ENCODE peak calls at places on chromosomes 13 and 19, in nine cellular contexts. X, L, Q, W, Z, K, N, M and S are unnamed samples.
A peak's percentile ranks its signal among the peaks of the same experiment; 100 is the strongest.

GRCh38 chr13:44972956-44973581 is 16.2 kb downstream of the NUFIP1 start:
- DNase-seq in X (no peak), L (no peak), Q (no peak), W (no peak), Z (no peak), K (no peak), N (peak; percentile 55), M (peak; percentile 50), S (no peak)

GRCh38 chr13:34678154-34678553 is 263.9 kb upstream of the NBEA start:
- DNase-seq in X (no peak), L (peak; percentile 9), Q (no peak), W (peak; percentile 48), Z (no peak), K (no peak), N (peak; percentile 56), M (no peak), S (no peak)

GRCh38 chr13:73898276-73898675 is 235.9 kb downstream of the KLF12 start:
- DNase-seq in X (no peak), L (no peak), Q (no peak), W (no peak), Z (no peak), K (no peak), N (no peak), M (no peak), S (no peak)

GRCh38 chr13:59679239-59679638 is 484.5 kb downstream of the DIAPH3 start:
- DNase-seq in X (no peak), L (no peak), Q (no peak), W (no peak), Z (no peak), K (no peak), N (no peak), M (no peak), S (no peak)

GRCh38 chr19:45404557-45405434 is at the start of gene PPP1R13L:
- DNase-seq in X (peak; percentile 87), L (peak; percentile 94), Q (peak; percentile 94), W (peak; percentile 68), Z (peak; percentile 96), K (peak; percentile 36), N (peak; percentile 85), M (peak; percentile 66), S (peak; percentile 46)

GRCh38 chr19:16078759-16079707 is 2.7 kb downstream of the TPM4 start:
- DNase-seq in X (no peak), L (peak; percentile 64), Q (peak; percentile 79), W (peak; percentile 97), Z (peak; percentile 55), K (no peak), N (peak; percentile 97), M (peak; percentile 98), S (peak; percentile 42)

GRCh38 chr19:6730153-6730804 is 7.1 kb downstream of the GPR108 start:
- DNase-seq in X (no peak), L (no peak), Q (no peak), W (no peak), Z (no peak), K (no peak), N (peak; percentile 48), M (peak; percentile 12), S (no peak)

GRCh38 chr19:35223856-35224505 is 4.6 kb downstream of the FAM187B start:
- DNase-seq in X (no peak), L (no peak), Q (no peak), W (no peak), Z (no peak), K (no peak), N (peak; percentile 10), M (peak; percentile 56), S (no peak)

GRCh38 chr19:41860419-41861097 is 503 bp downstream of the RPS19 start:
- DNase-seq in X (no peak), L (no peak), Q (no peak), W (no peak), Z (no peak), K (no peak), N (peak; percentile 45), M (peak; percentile 25), S (no peak)

GRCh38 chr19:41862445-41862986 is 2.5 kb downstream of the RPS19 start:
- DNase-seq in X (no peak), L (no peak), Q (no peak), W (no peak), Z (no peak), K (no peak), N (no peak), M (no peak), S (no peak)

GRCh38 chr19:41861098-41861768 is 1.2 kb downstream of the RPS19 start:
- DNase-seq in X (no peak), L (no peak), Q (no peak), W (no peak), Z (no peak), K (no peak), N (no peak), M (no peak), S (no peak)

GRCh38 chr19:41863209-41863931 is 3.3 kb downstream of the RPS19 start:
- DNase-seq in X (no peak), L (no peak), Q (no peak), W (no peak), Z (no peak), K (no peak), N (no peak), M (no peak), S (no peak)

DNA sequence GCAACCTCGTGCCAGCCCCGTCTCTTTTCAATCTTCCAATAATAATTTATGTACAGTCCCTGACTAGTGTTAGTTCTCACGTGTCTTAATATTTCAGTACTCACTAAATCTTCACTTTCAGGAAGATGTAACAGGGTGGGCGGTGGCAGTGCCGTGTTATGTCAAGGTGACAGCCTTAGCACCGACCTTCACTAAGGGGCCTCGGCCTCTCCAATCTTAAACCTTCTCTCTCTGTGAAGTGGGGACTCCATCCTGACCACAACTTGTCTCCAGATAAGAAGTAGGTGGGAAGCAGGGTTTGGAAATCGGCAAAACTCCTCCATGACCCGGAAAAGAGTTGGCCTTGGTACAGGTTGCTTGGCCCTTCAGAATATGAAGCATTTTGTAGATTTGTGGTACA is 1.8 kb downstream of the RPS19 start:
- DNase-seq in X (no peak), L (no peak), Q (no peak), W (no peak), Z (no peak), K (no peak), N (no peak), M (no peak), S (no peak)
- H3K4me3 ChIP-seq in X (peak overlapping the region; percentile 98), L (peak overlapping the region; percentile 98), Q (peak overlapping the region; percentile 92), W (peak overlapping the region; percentile 96), Z (peak overlapping the region; percentile 92), K (peak overlapping the region; percentile 23), N (no peak overlapping the region), M (peak overlapping the region; percentile 84), S (peak overlapping the region; percentile 99)

GRCh38 chr13:29474991-29475390 is 120.5 kb downstream of the SLC7A1 start:
- DNase-seq in X (no peak), L (no peak), Q (no peak), W (peak; percentile 94), Z (no peak), K (no peak), N (peak; percentile 95), M (peak; percentile 88), S (no peak)

GRCh38 chr13:29471551-29471950 is 123.9 kb downstream of the SLC7A1 start:
- DNase-seq in X (no peak), L (no peak), Q (no peak), W (no peak), Z (no peak), K (no peak), N (no peak), M (no peak), S (no peak)

GRCh38 chr13:29476046-29476445 is 119.4 kb downstream of the SLC7A1 start:
- DNase-seq in X (no peak), L (no peak), Q (no peak), W (no peak), Z (no peak), K (no peak), N (no peak), M (no peak), S (no peak)

DNA sequence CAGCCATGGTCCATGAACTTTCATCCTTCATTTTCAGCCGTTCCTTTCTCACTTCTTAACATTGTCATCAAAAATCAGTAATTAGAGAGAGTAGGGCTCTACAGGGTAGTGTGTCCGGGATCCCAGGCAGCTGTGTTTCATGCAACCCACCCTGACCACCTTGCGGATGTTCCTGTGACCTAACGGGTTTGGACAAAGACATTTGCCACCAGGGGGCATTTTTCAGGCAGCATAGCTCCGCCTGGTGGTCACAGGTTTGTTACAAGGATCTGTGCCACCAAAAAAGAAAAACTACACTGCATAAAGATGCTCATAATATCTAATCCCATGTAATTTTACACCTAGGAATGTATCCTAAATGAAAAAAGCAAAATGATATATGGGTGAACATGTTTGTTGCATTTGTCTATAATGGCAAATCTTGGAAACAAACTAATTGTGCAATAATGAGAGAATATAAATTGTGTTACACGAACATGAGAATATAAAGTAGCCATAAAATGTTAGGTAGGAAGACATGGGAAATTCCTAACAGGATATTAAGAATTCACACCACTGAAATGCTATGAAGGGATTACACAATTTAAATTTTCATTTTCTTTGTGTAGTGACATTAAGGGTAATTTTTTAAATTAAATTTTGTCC is 123.0 kb downstream of the SLC7A1 start:
- DNase-seq in X (no peak), L (peak; percentile 31), Q (peak; percentile 39), W (peak; percentile 46), Z (no peak), K (no peak), N (peak; percentile 80), M (peak; percentile 71), S (no peak)
- TF ChIP-seq CTCF in X (peak; percentile 82), L (peak; percentile 78), Q (peak; percentile 54), W (peak; percentile 99), Z (peak; percentile 63), K (peak; percentile 73), N (peak; percentile 100), M (peak; percentile 100), S (peak; percentile 100)

GRCh38 chr13:27967203-27967735 is 1.8 kb downstream of the CDX2 start:
- DNase-seq in X (no peak), L (no peak), Q (no peak), W (no peak), Z (no peak), K (no peak), N (no peak), M (no peak), S (no peak)
- H3K4me3 ChIP-seq in X (no peak overlapping the region), L (no peak overlapping the region), Q (no peak overlapping the region), W (no peak overlapping the region), Z (no peak overlapping the region), K (no peak overlapping the region), N (no peak overlapping the region), M (no peak overlapping the region), S (no peak overlapping the region)

GRCh38 chr13:27833206-27833605 is 40.9 kb downstream of the GSX1 start:
- DNase-seq in X (no peak), L (no peak), Q (no peak), W (no peak), Z (no peak), K (no peak), N (no peak), M (no peak), S (no peak)

GRCh38 chr13:27839809-27840467 is 47.7 kb downstream of the GSX1 start:
- DNase-seq in X (no peak), L (no peak), Q (no peak), W (peak; percentile 2), Z (no peak), K (no peak), N (peak; percentile 5), M (no peak), S (no peak)

GRCh38 chr13:27835799-27836198 is 43.5 kb downstream of the GSX1 start:
- DNase-seq in X (no peak), L (no peak), Q (no peak), W (no peak), Z (no peak), K (no peak), N (no peak), M (no peak), S (no peak)

GRCh38 chr13:27830010-27830409 is 37.7 kb downstream of the GSX1 start:
- DNase-seq in X (peak; percentile 48), L (peak; percentile 20), Q (peak; percentile 44), W (no peak), Z (no peak), K (peak; percentile 6), N (peak; percentile 18), M (no peak), S (no peak)

GRCh38 chr13:27834095-27834494 is 41.8 kb downstream of the GSX1 start:
- DNase-seq in X (no peak), L (no peak), Q (no peak), W (no peak), Z (no peak), K (no peak), N (no peak), M (no peak), S (no peak)
- TF ChIP-seq CTCF in X (no peak), L (no peak), Q (no peak), W (no peak), Z (no peak), K (no peak), N (no peak), M (no peak), S (no peak)